ENCODE peak calls at places on chromosomes 3 and 15, in ten cellular contexts. One of them, this sample, is unnamed.

GRCh38 chr3:21170964-21171363 is 580.0 kb downstream of the ZNF385D start:
- DNase-seq in endodermal cell: peak
- DNase-seq in fibroblast of lung: peak
- DNase-seq in substantia nigra: no peak
- DNase-seq in NAMALWA: peak
- DNase-seq in CD4-positive, alpha-beta T cell: no peak
- DNase-seq in A549: no peak
- DNase-seq in uterus: no peak
- DNase-seq in SJSA1: no peak
- DNase-seq in DMS 273 treated with DMSO at 0.1 percent for 48 hours: no peak
- DNase-seq in this sample: no peak

GRCh38 chr3:57110214-57110613 is 49.8 kb downstream of the SPATA12 start:
- DNase-seq in SJSA1: no peak
- DNase-seq in uterus: no peak
- DNase-seq in A549: no peak
- DNase-seq in CD4-positive, alpha-beta T cell: no peak
- DNase-seq in substantia nigra: no peak
- DNase-seq in NAMALWA: no peak
- DNase-seq in DMS 273 treated with DMSO at 0.1 percent for 48 hours: no peak
- DNase-seq in endodermal cell: no peak
- DNase-seq in fibroblast of lung: no peak
- DNase-seq in this sample: no peak

GRCh38 chr3:118882353-118882947 is 152.2 kb downstream of the IGSF11 start:
- DNase-seq in substantia nigra: peak
- DNase-seq in endodermal cell: peak
- DNase-seq in fibroblast of lung: peak
- DNase-seq in NAMALWA: peak
- DNase-seq in DMS 273 treated with DMSO at 0.1 percent for 48 hours: peak
- DNase-seq in uterus: peak
- DNase-seq in CD4-positive, alpha-beta T cell: peak
- DNase-seq in A549: peak
- DNase-seq in SJSA1: peak
- DNase-seq in this sample: peak

GRCh38 chr15:60351066-60351465 is 46.7 kb downstream of the ANXA2 start:
- DNase-seq in CD4-positive, alpha-beta T cell: no peak
- DNase-seq in endodermal cell: no peak
- DNase-seq in uterus: no peak
- DNase-seq in A549: no peak
- DNase-seq in fibroblast of lung: peak
- DNase-seq in SJSA1: no peak
- DNase-seq in DMS 273 treated with DMSO at 0.1 percent for 48 hours: no peak
- DNase-seq in substantia nigra: peak
- DNase-seq in NAMALWA: no peak
- DNase-seq in this sample: no peak

GRCh38 chr3:168248383-168249047 is 152.8 kb upstream of the GOLIM4 start:
- DNase-seq in NAMALWA: no peak
- DNase-seq in SJSA1: peak
- DNase-seq in DMS 273 treated with DMSO at 0.1 percent for 48 hours: no peak
- DNase-seq in substantia nigra: no peak
- DNase-seq in CD4-positive, alpha-beta T cell: no peak
- DNase-seq in endodermal cell: peak
- DNase-seq in fibroblast of lung: peak
- DNase-seq in A549: peak
- DNase-seq in uterus: no peak
- DNase-seq in this sample: peak

GRCh38 chr15:38455096-38455495 is 1.2 kb downstream of the FAM98B start:
- DNase-seq in DMS 273 treated with DMSO at 0.1 percent for 48 hours: no peak
- DNase-seq in CD4-positive, alpha-beta T cell: no peak
- DNase-seq in NAMALWA: peak
- DNase-seq in substantia nigra: no peak
- DNase-seq in fibroblast of lung: no peak
- DNase-seq in uterus: no peak
- DNase-seq in SJSA1: peak
- DNase-seq in A549: no peak
- DNase-seq in endodermal cell: no peak
- DNase-seq in this sample: no peak

GRCh38 chr3:38978729-38979128 is 73.0 kb downstream of the SCN11A start:
- DNase-seq in substantia nigra: no peak
- DNase-seq in DMS 273 treated with DMSO at 0.1 percent for 48 hours: no peak
- DNase-seq in NAMALWA: no peak
- DNase-seq in endodermal cell: no peak
- DNase-seq in A549: no peak
- DNase-seq in fibroblast of lung: no peak
- DNase-seq in uterus: no peak
- DNase-seq in CD4-positive, alpha-beta T cell: no peak
- DNase-seq in SJSA1: no peak
- DNase-seq in this sample: no peak

GRCh38 chr3:189806171-189806951 is 175.2 kb downstream of the TP63 start:
- DNase-seq in fibroblast of lung: no peak
- DNase-seq in NAMALWA: no peak
- DNase-seq in endodermal cell: peak
- DNase-seq in SJSA1: no peak
- DNase-seq in A549: no peak
- DNase-seq in DMS 273 treated with DMSO at 0.1 percent for 48 hours: no peak
- DNase-seq in substantia nigra: no peak
- DNase-seq in CD4-positive, alpha-beta T cell: no peak
- DNase-seq in uterus: no peak
- DNase-seq in this sample: no peak

GRCh38 chr3:109234300-109234699 is 82.0 kb downstream of the DPPA2 start:
- DNase-seq in fibroblast of lung: no peak
- DNase-seq in NAMALWA: no peak
- DNase-seq in SJSA1: no peak
- DNase-seq in CD4-positive, alpha-beta T cell: no peak
- DNase-seq in DMS 273 treated with DMSO at 0.1 percent for 48 hours: no peak
- DNase-seq in uterus: no peak
- DNase-seq in endodermal cell: peak
- DNase-seq in A549: no peak
- DNase-seq in substantia nigra: no peak
- DNase-seq in this sample: no peak

GRCh38 chr3:8651418-8652322 is 7.1 kb upstream of the SSUH2 start:
- DNase-seq in NAMALWA: no peak
- DNase-seq in fibroblast of lung: no peak
- DNase-seq in substantia nigra: no peak
- DNase-seq in CD4-positive, alpha-beta T cell: no peak
- DNase-seq in DMS 273 treated with DMSO at 0.1 percent for 48 hours: no peak
- DNase-seq in A549: no peak
- DNase-seq in SJSA1: no peak
- DNase-seq in uterus: no peak
- DNase-seq in endodermal cell: no peak
- DNase-seq in this sample: no peak

GRCh38 chr3:42544492-42545283 is 37.1 kb downstream of the SEC22C start:
- DNase-seq in fibroblast of lung: no peak
- DNase-seq in A549: no peak
- DNase-seq in uterus: peak
- DNase-seq in endodermal cell: no peak
- DNase-seq in NAMALWA: no peak
- DNase-seq in CD4-positive, alpha-beta T cell: no peak
- DNase-seq in DMS 273 treated with DMSO at 0.1 percent for 48 hours: no peak
- DNase-seq in SJSA1: no peak
- DNase-seq in substantia nigra: no peak
- DNase-seq in this sample: no peak

GRCh38 chr15:94421711-94422110 is 190.3 kb downstream of the MCTP2 start:
- DNase-seq in uterus: no peak
- DNase-seq in fibroblast of lung: no peak
- DNase-seq in SJSA1: no peak
- DNase-seq in A549: no peak
- DNase-seq in substantia nigra: no peak
- DNase-seq in endodermal cell: no peak
- DNase-seq in NAMALWA: no peak
- DNase-seq in DMS 273 treated with DMSO at 0.1 percent for 48 hours: no peak
- DNase-seq in CD4-positive, alpha-beta T cell: no peak
- DNase-seq in this sample: no peak

GRCh38 chr15:89052474-89052873 is 35.8 kb upstream of the ABHD2 start:
- DNase-seq in A549: no peak
- DNase-seq in fibroblast of lung: peak
- DNase-seq in DMS 273 treated with DMSO at 0.1 percent for 48 hours: no peak
- DNase-seq in substantia nigra: no peak
- DNase-seq in endodermal cell: no peak
- DNase-seq in SJSA1: peak
- DNase-seq in NAMALWA: no peak
- DNase-seq in CD4-positive, alpha-beta T cell: no peak
- DNase-seq in uterus: no peak
- DNase-seq in this sample: no peak

GRCh38 chr15:77033729-77034619 is 36.9 kb downstream of the TSPAN3 start:
- DNase-seq in SJSA1: no peak
- DNase-seq in CD4-positive, alpha-beta T cell: no peak
- DNase-seq in endodermal cell: no peak
- DNase-seq in A549: no peak
- DNase-seq in uterus: no peak
- DNase-seq in fibroblast of lung: no peak
- DNase-seq in NAMALWA: no peak
- DNase-seq in substantia nigra: no peak
- DNase-seq in DMS 273 treated with DMSO at 0.1 percent for 48 hours: no peak
- DNase-seq in this sample: peak

GRCh38 chr15:63291507-63291906 is 14.1 kb downstream of the APH1B start:
- DNase-seq in A549: no peak
- DNase-seq in fibroblast of lung: peak
- DNase-seq in CD4-positive, alpha-beta T cell: no peak
- DNase-seq in uterus: no peak
- DNase-seq in endodermal cell: no peak
- DNase-seq in NAMALWA: no peak
- DNase-seq in substantia nigra: no peak
- DNase-seq in SJSA1: peak
- DNase-seq in DMS 273 treated with DMSO at 0.1 percent for 48 hours: no peak
- DNase-seq in this sample: no peak

GRCh38 chr15:84082739-84083138 is 152.8 kb upstream of the GOLGA6L4 start:
- DNase-seq in NAMALWA: no peak
- DNase-seq in SJSA1: no peak
- DNase-seq in CD4-positive, alpha-beta T cell: no peak
- DNase-seq in A549: no peak
- DNase-seq in fibroblast of lung: no peak
- DNase-seq in endodermal cell: no peak
- DNase-seq in DMS 273 treated with DMSO at 0.1 percent for 48 hours: no peak
- DNase-seq in uterus: no peak
- DNase-seq in substantia nigra: no peak
- DNase-seq in this sample: no peak

GRCh38 chr3:55486857-55487375 is at the start of gene WNT5A:
- DNase-seq in A549: no peak
- DNase-seq in uterus: peak
- DNase-seq in SJSA1: peak
- DNase-seq in CD4-positive, alpha-beta T cell: no peak
- DNase-seq in endodermal cell: peak
- DNase-seq in NAMALWA: peak
- DNase-seq in fibroblast of lung: peak
- DNase-seq in substantia nigra: no peak
- DNase-seq in DMS 273 treated with DMSO at 0.1 percent for 48 hours: no peak
- DNase-seq in this sample: no peak

GRCh38 chr15:65212097-65212496 is 824 bp upstream of the CILP start:
- DNase-seq in NAMALWA: peak
- DNase-seq in DMS 273 treated with DMSO at 0.1 percent for 48 hours: no peak
- DNase-seq in fibroblast of lung: no peak
- DNase-seq in substantia nigra: no peak
- DNase-seq in uterus: no peak
- DNase-seq in endodermal cell: peak
- DNase-seq in SJSA1: no peak
- DNase-seq in A549: peak
- DNase-seq in CD4-positive, alpha-beta T cell: no peak
- DNase-seq in this sample: no peak

GRCh38 chr15:48748535-48748934 is 62.3 kb downstream of the CEP152 start:
- DNase-seq in DMS 273 treated with DMSO at 0.1 percent for 48 hours: no peak
- DNase-seq in fibroblast of lung: peak
- DNase-seq in uterus: no peak
- DNase-seq in NAMALWA: no peak
- DNase-seq in substantia nigra: no peak
- DNase-seq in SJSA1: peak
- DNase-seq in endodermal cell: no peak
- DNase-seq in A549: no peak
- DNase-seq in CD4-positive, alpha-beta T cell: no peak
- DNase-seq in this sample: no peak